ENCODE peak calls at places on chromosomes 5 and 9, in ten cellular contexts. R, H, A, T, F, C, S, D, N and K are unnamed samples.

GRCh38 chr9:97985058-97985861 is 2.1 kb downstream of the ANP32B start:
- DNase-seq in D (no peak), S (peak; percentile 9), N (no peak), C (no peak), A (no peak), T (peak; percentile 32), R (no peak), H (no peak), F (no peak), K (peak; percentile 10)

GRCh38 chr9:86751207-86751606 is 196.1 kb downstream of the GAS1 start:
- DNase-seq in S (no peak), A (peak; percentile 39), T (peak; percentile 71), H (peak; percentile 42), F (no peak), C (no peak), N (peak; percentile 36), D (no peak), R (no peak), K (no peak)

GRCh38 chr5:90384389-90384788 is 25.2 kb downstream of the CETN3 start:
- DNase-seq in S (no peak), F (no peak), N (no peak), R (no peak), T (no peak), C (no peak), H (no peak), D (no peak), A (no peak), K (no peak)

GRCh38 chr9:83596899-83597504 is 25.9 kb upstream of the IDNK start:
- DNase-seq in T (peak; percentile 31), A (no peak), S (peak; percentile 63), C (peak; percentile 36), H (peak; percentile 32), D (no peak), R (no peak), F (peak; percentile 56), N (no peak), K (peak; percentile 36)

GRCh38 chr5:29697786-29698414 is 1495.6 kb upstream of the CDH6 start:
- DNase-seq in S (no peak), H (no peak), T (no peak), D (no peak), N (no peak), R (no peak), F (no peak), C (no peak), A (no peak), K (no peak)

GRCh38 chr9:114786251-114786650 is 19.6 kb downstream of the TNFSF15 start:
- DNase-seq in R (no peak), A (no peak), C (peak; percentile 50), D (no peak), N (no peak), H (no peak), S (no peak), T (peak; percentile 28), F (no peak), K (no peak)

GRCh38 chr9:38061326-38061947 is 7.6 kb downstream of the SHB start:
- DNase-seq in C (no peak), A (no peak), H (no peak), F (peak; percentile 64), R (no peak), D (peak; percentile 26), S (no peak), T (no peak), N (no peak), K (no peak)

GRCh38 chr9:112007575-112008240 is 111.1 kb downstream of the UGCG start:
- DNase-seq in S (no peak), R (no peak), N (no peak), H (no peak), C (no peak), D (no peak), A (no peak), T (no peak), F (no peak), K (no peak)

GRCh38 chr9:97933573-97933972 is 4.4 kb downstream of the HEMGN start:
- DNase-seq in F (no peak), T (no peak), S (no peak), R (no peak), A (no peak), D (no peak), N (no peak), C (no peak), H (no peak), K (no peak)

GRCh38 chr5:113495402-113495801 is 7.1 kb upstream of the MCC start:
- DNase-seq in N (no peak), D (no peak), S (no peak), C (no peak), R (no peak), T (peak; percentile 52), H (no peak), A (no peak), F (no peak), K (no peak)

GRCh38 chr9:117083440-117083984 is 331.3 kb downstream of the ASTN2 start:
- DNase-seq in N (no peak), A (no peak), F (no peak), C (no peak), D (no peak), R (no peak), S (no peak), H (no peak), T (no peak), K (no peak)

GRCh38 chr9:136374183-136374575 is 710 bp upstream of the CARD9 start:
- DNase-seq in F (no peak), A (no peak), R (no peak), S (no peak), T (no peak), D (no peak), H (no peak), C (no peak), N (no peak), K (no peak)

GRCh38 chr9:8764041-8764440 is 964.5 kb upstream of the DMAC1 start:
- DNase-seq in H (no peak), A (no peak), D (no peak), R (no peak), C (no peak), F (no peak), S (no peak), N (no peak), T (peak; percentile 75), K (no peak)

GRCh38 chr5:132298305-132298704 is 4.1 kb downstream of the SLC22A4 start:
- DNase-seq in R (no peak), N (no peak), C (no peak), A (no peak), T (peak; percentile 52), S (no peak), F (no peak), H (no peak), D (no peak), K (no peak)

GRCh38 chr9:115400801-115401200 is 282.8 kb upstream of the TNC start:
- DNase-seq in R (peak; percentile 81), C (no peak), S (no peak), D (no peak), H (no peak), F (no peak), A (no peak), N (no peak), T (peak; percentile 82), K (no peak)

GRCh38 chr5:131855452-131855851 is 58.6 kb upstream of the FNIP1 start:
- DNase-seq in R (no peak), T (no peak), A (no peak), S (no peak), D (no peak), H (no peak), F (no peak), C (no peak), N (no peak), K (no peak)

GRCh38 chr9:3648266-3648665 is 122.5 kb upstream of the RFX3 start:
- DNase-seq in D (no peak), S (no peak), C (peak; percentile 7), N (no peak), R (no peak), F (no peak), T (no peak), H (no peak), A (no peak), K (no peak)
- TF ChIP-seq CTCF in D (no peak), S (no peak), C (no peak), N (no peak), R (no peak), F (no peak), T (no peak), H (no peak), A (no peak), K (no peak)

DNA sequence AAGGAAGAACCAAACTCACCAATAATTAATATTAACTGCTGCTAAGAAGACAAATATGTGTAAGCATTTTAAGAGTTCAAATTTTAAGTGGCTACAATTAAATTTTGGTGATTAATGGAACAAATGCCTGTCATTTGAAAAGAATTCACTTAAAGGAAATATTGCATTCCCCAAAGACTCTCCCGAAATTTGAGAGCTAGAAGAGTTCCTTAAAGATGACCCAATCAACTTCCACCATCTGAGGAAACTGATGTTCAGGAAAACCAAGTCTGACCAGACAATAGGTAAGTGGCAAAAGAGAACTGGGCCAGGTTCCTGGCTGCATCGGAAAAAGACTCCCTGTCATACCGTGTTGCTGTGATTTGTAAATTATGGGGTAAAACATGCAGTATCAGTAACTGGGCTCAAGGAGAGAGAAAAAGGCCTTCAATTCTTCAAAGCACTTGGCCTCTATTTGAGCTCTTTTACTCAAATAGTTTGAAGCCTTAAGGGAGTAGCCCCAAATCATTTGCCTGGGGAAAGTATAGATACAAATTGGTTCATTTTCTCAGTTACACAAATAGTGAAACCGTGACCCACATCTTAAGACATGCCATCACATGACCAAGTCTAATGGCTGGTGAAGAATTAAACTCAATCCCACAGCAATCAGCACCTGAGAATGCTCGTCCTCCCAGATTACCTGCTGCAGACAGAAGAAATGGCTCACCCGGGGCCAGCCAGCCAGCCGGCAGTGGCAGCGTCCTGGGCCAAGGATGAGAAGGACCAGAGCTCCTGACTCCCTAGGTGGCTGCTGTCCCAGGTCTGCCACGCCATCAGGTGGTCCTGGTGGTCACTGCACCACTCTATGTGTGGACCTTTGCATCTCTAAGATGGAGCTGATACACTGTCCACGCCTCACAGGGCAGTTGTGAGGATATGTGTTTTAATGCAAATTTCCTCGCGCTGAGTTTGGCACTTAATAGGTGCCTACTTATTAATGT is 162.9 kb downstream of the TTLL11 start:
- DNase-seq in H (no peak), C (no peak), R (no peak), N (no peak), S (peak; percentile 20), T (no peak), F (no peak), A (no peak), D (no peak), K (peak; percentile 34)
- TF ChIP-seq CTCF in H (peak; percentile 31), C (no peak), R (no peak), N (no peak), S (peak; percentile 48), T (no peak), F (no peak), A (peak; percentile 34), D (no peak), K (peak; percentile 65)

DNA sequence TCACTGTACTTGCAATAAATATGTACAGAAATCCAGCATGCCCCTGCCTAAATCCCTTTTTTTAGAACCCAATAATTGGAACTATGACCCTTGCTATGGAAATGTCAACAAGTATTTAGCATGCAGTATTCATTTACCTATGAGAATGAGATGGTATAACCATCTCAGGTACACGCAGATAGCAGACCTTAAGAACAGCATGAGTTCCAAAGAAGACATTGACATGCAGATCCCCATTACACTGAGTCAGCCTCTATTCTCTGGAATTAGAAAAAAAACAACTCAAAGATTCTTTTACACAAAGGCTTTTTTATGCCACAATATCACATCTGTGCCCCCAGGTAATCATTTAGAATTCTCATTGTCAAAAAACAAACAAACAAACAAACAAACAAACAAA is 325.6 kb upstream of the TLE4 start:
- DNase-seq in N (no peak), A (no peak), T (no peak), F (no peak), H (no peak), S (no peak), D (no peak), R (no peak), C (no peak), K (no peak)
- TF ChIP-seq CTCF in N (no peak), A (no peak), T (no peak), F (no peak), H (no peak), S (no peak), D (no peak), R (no peak), C (no peak), K (no peak)

GRCh38 chr5:98454904-98455303 is 318.6 kb upstream of the RGMB start:
- DNase-seq in C (no peak), T (peak; percentile 98), N (no peak), S (no peak), H (no peak), F (no peak), D (no peak), A (no peak), R (peak; percentile 91), K (no peak)
- TF ChIP-seq CTCF in C (peak; percentile 5), T (peak; percentile 48), N (no peak), S (no peak), H (no peak), F (no peak), D (no peak), A (no peak), R (peak; percentile 54), K (no peak)